ENCODE peak calls at places on chromosomes 4 and X, in five cellular contexts. One of them, this sample, is unnamed.

GRCh38 chr4:110613710-110614109 is 9.2 kb downstream of the PITX2 start:
- DNase-seq in astrocyte: no peak
- DNase-seq in fibroblast of lung: no peak
- DNase-seq in K562: no peak
- DNase-seq in psoas muscle: no peak
- DNase-seq in this sample: no peak

GRCh38 chr4:80014531-80014930 is 58.5 kb downstream of the ANTXR2 start:
- DNase-seq in astrocyte: peak; percentile 27
- DNase-seq in fibroblast of lung: no peak
- DNase-seq in K562: no peak
- DNase-seq in psoas muscle: no peak
- DNase-seq in this sample: no peak

GRCh38 chr4:74969507-74970474 is 36.9 kb downstream of the PARM1 start:
- DNase-seq in astrocyte: no peak
- DNase-seq in fibroblast of lung: no peak
- DNase-seq in K562: no peak
- DNase-seq in psoas muscle: peak; percentile 69
- DNase-seq in this sample: no peak

GRCh38 chr4:118797558-118798142 is 38.3 kb downstream of the SEC24D start:
- DNase-seq in astrocyte: peak; percentile 46
- DNase-seq in fibroblast of lung: peak; percentile 55
- DNase-seq in K562: no peak
- DNase-seq in psoas muscle: no peak
- DNase-seq in this sample: no peak

GRCh38 chr4:1503583-1504471 is 97.6 kb upstream of the NKX1-1 start:
- DNase-seq in astrocyte: no peak
- DNase-seq in fibroblast of lung: no peak
- DNase-seq in K562: peak; percentile 78
- DNase-seq in psoas muscle: peak; percentile 44
- DNase-seq in this sample: no peak

GRCh38 chr4:23368081-23368697 is 521.7 kb downstream of the PPARGC1A start:
- DNase-seq in astrocyte: no peak
- DNase-seq in fibroblast of lung: peak; percentile 8
- DNase-seq in K562: peak; percentile 13
- DNase-seq in psoas muscle: no peak
- DNase-seq in this sample: no peak

GRCh38 chr4:73816814-73817213 is 19.7 kb upstream of the CXCL6 start:
- DNase-seq in astrocyte: peak; percentile 94
- DNase-seq in fibroblast of lung: peak; percentile 88
- DNase-seq in K562: no peak
- DNase-seq in psoas muscle: no peak
- DNase-seq in this sample: peak; percentile 53

GRCh38 chr4:17758459-17758858 is 23.0 kb downstream of the FAM184B start:
- DNase-seq in astrocyte: no peak
- DNase-seq in fibroblast of lung: no peak
- DNase-seq in K562: no peak
- DNase-seq in psoas muscle: no peak
- DNase-seq in this sample: no peak

GRCh38 chrX:38985375-38985774 is 184.1 kb downstream of the MID1IP1 start:
- DNase-seq in astrocyte: no peak
- DNase-seq in fibroblast of lung: peak; percentile 36
- DNase-seq in K562: peak; percentile 36
- DNase-seq in psoas muscle: no peak
- DNase-seq in this sample: peak; percentile 38

GRCh38 chr4:38469410-38469809 is 194.6 kb upstream of the KLF3 start:
- DNase-seq in astrocyte: no peak
- DNase-seq in fibroblast of lung: no peak
- DNase-seq in K562: no peak
- DNase-seq in psoas muscle: no peak
- DNase-seq in this sample: no peak

GRCh38 chr4:144410230-144410783 is 235.6 kb upstream of the HHIP start:
- DNase-seq in astrocyte: no peak
- DNase-seq in fibroblast of lung: no peak
- DNase-seq in K562: no peak
- DNase-seq in psoas muscle: no peak
- DNase-seq in this sample: no peak

GRCh38 chr4:181528570-181529184 is 714.5 kb upstream of the TENM3 start:
- DNase-seq in astrocyte: peak; percentile 47
- DNase-seq in fibroblast of lung: peak; percentile 80
- DNase-seq in K562: peak; percentile 18
- DNase-seq in psoas muscle: peak; percentile 71
- DNase-seq in this sample: peak; percentile 35

GRCh38 chr4:29079260-29079659 is 1640.9 kb upstream of the PCDH7 start:
- DNase-seq in astrocyte: no peak
- DNase-seq in fibroblast of lung: no peak
- DNase-seq in K562: no peak
- DNase-seq in psoas muscle: no peak
- DNase-seq in this sample: no peak

GRCh38 chr4:6115746-6116586 is 84.4 kb downstream of the JAKMIP1 start:
- DNase-seq in astrocyte: no peak
- DNase-seq in fibroblast of lung: no peak
- DNase-seq in K562: no peak
- DNase-seq in psoas muscle: no peak
- DNase-seq in this sample: no peak

GRCh38 chrX:15151267-15152196 is 118.4 kb downstream of the ASB9 start:
- DNase-seq in astrocyte: no peak
- DNase-seq in fibroblast of lung: no peak
- DNase-seq in K562: no peak
- DNase-seq in psoas muscle: no peak
- DNase-seq in this sample: no peak

GRCh38 chr4:5706486-5707290 is 1.7 kb downstream of the EVC2 start:
- DNase-seq in astrocyte: no peak
- DNase-seq in fibroblast of lung: no peak
- DNase-seq in K562: no peak
- DNase-seq in psoas muscle: no peak
- DNase-seq in this sample: no peak

GRCh38 chrX:136750364-136750763 is 30.4 kb downstream of the ARHGEF6 start:
- DNase-seq in astrocyte: peak; percentile 30
- DNase-seq in fibroblast of lung: no peak
- DNase-seq in K562: no peak
- DNase-seq in psoas muscle: no peak
- DNase-seq in this sample: no peak

GRCh38 chrX:123184858-123185251 is 777 bp downstream of the GRIA3 start:
- DNase-seq in astrocyte: peak; percentile 12
- DNase-seq in fibroblast of lung: no peak
- DNase-seq in K562: no peak
- DNase-seq in psoas muscle: no peak
- DNase-seq in this sample: no peak

GRCh38 chrX:130106071-130106470 is 4.2 kb downstream of the ELF4 start:
- DNase-seq in astrocyte: no peak
- DNase-seq in fibroblast of lung: no peak
- DNase-seq in K562: no peak
- DNase-seq in psoas muscle: no peak
- DNase-seq in this sample: no peak

GRCh38 chr4:174869334-174869733 is 40.3 kb upstream of the GLRA3 start:
- DNase-seq in astrocyte: no peak
- DNase-seq in fibroblast of lung: no peak
- DNase-seq in K562: no peak
- DNase-seq in psoas muscle: no peak
- DNase-seq in this sample: no peak

GRCh38 chr4:111031180-111031579 is 408.3 kb upstream of the PITX2 start:
- DNase-seq in astrocyte: peak; percentile 9
- DNase-seq in fibroblast of lung: no peak
- DNase-seq in K562: no peak
- DNase-seq in psoas muscle: no peak
- DNase-seq in this sample: no peak

GRCh38 chr4:113756005-113756410 is 5.5 kb downstream of the CAMK2D start:
- DNase-seq in astrocyte: peak; percentile 89
- DNase-seq in fibroblast of lung: peak; percentile 76
- DNase-seq in K562: no peak
- DNase-seq in psoas muscle: no peak
- DNase-seq in this sample: no peak

GRCh38 chr4:184632842-184633241 is 16.4 kb downstream of the CASP3 start:
- DNase-seq in astrocyte: no peak
- DNase-seq in fibroblast of lung: no peak
- DNase-seq in K562: no peak
- DNase-seq in psoas muscle: no peak
- DNase-seq in this sample: no peak

GRCh38 chrX:145213504-145213903 is 33.8 kb upstream of the SPANXN1 start:
- DNase-seq in astrocyte: no peak
- DNase-seq in fibroblast of lung: no peak
- DNase-seq in K562: no peak
- DNase-seq in psoas muscle: no peak
- DNase-seq in this sample: peak; percentile 44

DNA sequence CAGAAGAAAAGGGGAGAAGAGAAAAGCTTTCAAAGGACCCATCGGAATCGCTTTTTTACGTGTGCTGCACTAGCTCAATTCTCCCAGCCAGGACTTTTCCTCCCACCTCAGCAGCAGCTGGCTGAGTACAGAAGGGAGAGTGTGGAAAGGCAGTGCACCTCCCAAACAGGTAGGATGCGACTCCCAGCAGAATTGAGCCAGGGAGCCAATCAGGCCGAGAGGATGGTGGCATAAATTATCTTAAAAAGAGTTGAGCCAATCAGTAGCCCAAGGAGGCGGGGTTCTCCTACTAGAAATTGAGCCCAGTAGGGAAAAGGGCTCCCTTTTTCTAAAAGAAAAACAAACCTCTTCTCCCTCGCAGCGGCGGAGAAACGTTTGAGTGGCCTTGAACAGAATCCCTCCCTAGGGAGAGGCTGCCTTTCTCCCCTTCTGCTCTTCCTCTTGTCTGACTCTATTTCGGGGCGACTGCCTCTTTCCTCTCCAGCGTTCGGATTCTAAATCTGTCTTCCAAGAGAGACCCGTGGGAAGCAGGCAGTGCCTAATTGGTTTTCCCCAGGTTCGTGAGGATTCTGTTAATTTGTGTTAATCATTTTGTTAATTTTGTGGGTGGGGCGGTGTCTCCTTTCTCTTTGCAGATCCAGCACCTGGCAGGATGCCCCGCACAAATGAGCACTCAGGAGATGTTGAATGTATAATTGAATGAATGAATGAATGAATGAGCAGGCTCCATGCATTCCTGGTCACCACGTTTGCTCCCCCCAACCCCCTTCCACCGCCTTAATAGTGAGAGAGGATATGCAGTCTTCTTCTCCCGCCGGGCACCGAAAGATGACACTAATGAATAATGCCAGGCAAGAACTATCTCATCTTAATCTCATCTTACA is at the start of gene GABRG1:
- DNase-seq in astrocyte: no peak
- DNase-seq in fibroblast of lung: no peak
- DNase-seq in K562: no peak
- DNase-seq in psoas muscle: no peak
- DNase-seq in this sample: no peak
- H3K27me3 ChIP-seq in astrocyte: no peaks in the 10 kb centered on the region
- H3K27me3 ChIP-seq in fibroblast of lung: no peaks in the 10 kb centered on the region
- H3K27me3 ChIP-seq in K562: no peaks in the 10 kb centered on the region
- H3K27me3 ChIP-seq in psoas muscle: no peaks in the 10 kb centered on the region
- H3K27me3 ChIP-seq in this sample: no peaks in the 10 kb centered on the region

GRCh38 chr4:13409324-13409723 is 74.8 kb downstream of the RAB28 start:
- DNase-seq in astrocyte: no peak
- DNase-seq in fibroblast of lung: no peak
- DNase-seq in K562: no peak
- DNase-seq in psoas muscle: no peak
- DNase-seq in this sample: no peak

GRCh38 chr4:13399257-13399656 is 84.9 kb downstream of the RAB28 start:
- DNase-seq in astrocyte: peak; percentile 32
- DNase-seq in fibroblast of lung: no peak
- DNase-seq in K562: peak; percentile 31
- DNase-seq in psoas muscle: no peak
- DNase-seq in this sample: no peak

GRCh38 chr4:13403326-13403725 is 80.8 kb downstream of the RAB28 start:
- DNase-seq in astrocyte: no peak
- DNase-seq in fibroblast of lung: no peak
- DNase-seq in K562: no peak
- DNase-seq in psoas muscle: no peak
- DNase-seq in this sample: no peak

GRCh38 chr4:13403833-13404232 is 80.3 kb downstream of the RAB28 start:
- DNase-seq in astrocyte: no peak
- DNase-seq in fibroblast of lung: peak; percentile 14
- DNase-seq in K562: no peak
- DNase-seq in psoas muscle: no peak
- DNase-seq in this sample: no peak
- TF ChIP-seq CTCF in astrocyte: no peak
- TF ChIP-seq CTCF in fibroblast of lung: no peak
- TF ChIP-seq CTCF in K562: no peak
- TF ChIP-seq CTCF in psoas muscle: no peak
- TF ChIP-seq CTCF in this sample: no peak

GRCh38 chr4:13703096-13703495 is 75.6 kb upstream of the BOD1L1 start:
- DNase-seq in astrocyte: no peak
- DNase-seq in fibroblast of lung: no peak
- DNase-seq in K562: no peak
- DNase-seq in psoas muscle: no peak
- DNase-seq in this sample: no peak

GRCh38 chr4:13704020-13704419 is 76.5 kb upstream of the BOD1L1 start:
- DNase-seq in astrocyte: no peak
- DNase-seq in fibroblast of lung: no peak
- DNase-seq in K562: no peak
- DNase-seq in psoas muscle: no peak
- DNase-seq in this sample: no peak

GRCh38 chr4:13705521-13706035 is 78.1 kb upstream of the BOD1L1 start:
- DNase-seq in astrocyte: no peak
- DNase-seq in fibroblast of lung: no peak
- DNase-seq in K562: no peak
- DNase-seq in psoas muscle: no peak
- DNase-seq in this sample: peak; percentile 90

GRCh38 chr4:13706130-13706529 is 78.6 kb upstream of the BOD1L1 start:
- DNase-seq in astrocyte: no peak
- DNase-seq in fibroblast of lung: no peak
- DNase-seq in K562: no peak
- DNase-seq in psoas muscle: no peak
- DNase-seq in this sample: no peak

DNA sequence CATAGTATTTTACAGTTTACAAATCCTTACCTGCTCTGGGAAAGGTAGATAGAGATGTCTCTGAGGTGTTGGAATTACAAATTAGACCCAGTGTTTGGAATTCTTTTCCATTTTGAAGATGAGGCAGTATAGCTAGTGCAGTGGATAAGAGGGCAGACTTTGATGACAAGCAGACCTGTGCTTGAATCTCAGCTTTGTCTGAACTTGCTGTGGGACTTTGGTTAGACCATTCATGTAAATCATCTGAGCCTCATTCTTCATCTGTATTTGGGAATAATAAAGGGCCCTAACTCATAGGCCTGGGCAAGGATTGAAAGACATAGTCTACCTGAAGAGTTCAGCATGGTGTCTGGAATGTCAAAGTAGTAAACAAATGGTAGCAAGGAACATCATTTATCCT is 77.2 kb upstream of the BOD1L1 start:
- DNase-seq in astrocyte: no peak
- DNase-seq in fibroblast of lung: no peak
- DNase-seq in K562: no peak
- DNase-seq in psoas muscle: no peak
- DNase-seq in this sample: no peak
- H3K4me1 ChIP-seq in astrocyte: peaks cover 11% of the 10 kb centered on the region
- H3K4me1 ChIP-seq in fibroblast of lung: peaks cover 7% of the 10 kb centered on the region
- H3K4me1 ChIP-seq in K562: no peaks in the 10 kb centered on the region
- H3K4me1 ChIP-seq in psoas muscle: no peaks in the 10 kb centered on the region
- H3K4me1 ChIP-seq in this sample: peaks cover 26% of the 10 kb centered on the region

DNA sequence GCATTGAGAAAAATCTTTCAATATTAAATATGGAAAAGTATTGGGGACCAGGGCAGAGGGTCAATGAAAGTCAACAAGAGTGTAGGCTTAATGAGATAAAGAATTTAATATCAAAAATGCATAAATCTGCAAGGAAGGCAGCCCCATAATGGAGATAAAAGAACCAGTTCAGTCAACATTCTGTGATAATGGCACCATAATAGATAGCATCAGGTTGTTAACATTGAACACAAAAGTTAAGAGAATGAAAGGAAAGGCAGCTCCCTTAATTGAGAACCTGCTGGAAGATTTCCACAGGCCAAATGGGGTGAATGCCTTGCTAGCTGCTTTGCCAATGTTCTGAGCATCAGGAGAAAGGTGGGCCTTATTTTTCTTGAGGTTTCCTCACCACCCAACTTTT is 60.4 kb upstream of the TMEM33 start:
- DNase-seq in astrocyte: no peak
- DNase-seq in fibroblast of lung: no peak
- DNase-seq in K562: no peak
- DNase-seq in psoas muscle: no peak
- DNase-seq in this sample: no peak
- H3K27me3 ChIP-seq in astrocyte: peaks cover 89% of the 10 kb centered on the region
- H3K27me3 ChIP-seq in fibroblast of lung: peaks cover 56% of the 10 kb centered on the region
- H3K27me3 ChIP-seq in K562: peaks cover 36% of the 10 kb centered on the region
- H3K27me3 ChIP-seq in psoas muscle: peaks cover 6% of the 10 kb centered on the region
- H3K27me3 ChIP-seq in this sample: no peaks in the 10 kb centered on the region